ENCODE peak calls at places on chromosomes 1 and 21, in eight cellular contexts. One of them, this sample, is unnamed.
A peak's percentile ranks its signal among the peaks of the same experiment; 100 is the strongest.

GRCh38 chr1:46526689-46527291 is 24.7 kb downstream of the KNCN start:
- DNase-seq in cardiac muscle cell: no peak
- DNase-seq in NCI-H1930: no peak
- DNase-seq in HAP-1: no peak
- DNase-seq in lower leg skin: no peak
- DNase-seq in activated naive CD4-positive, alpha-beta T cell: no peak
- DNase-seq in esophagus squamous epithelium: no peak
- DNase-seq in stimulated activated CD4-positive, alpha-beta T cell treated with anti-CD3 and anti-CD28 coated beads, Interleukin-1b, Interleukin-23, amount 100 ng/mL, for 4 hours: no peak
- DNase-seq in this sample: no peak

GRCh38 chr1:41902125-41902524 is 16.6 kb downstream of the HIVEP3 start:
- DNase-seq in cardiac muscle cell: peak; percentile 85
- DNase-seq in esophagus squamous epithelium: no peak
- DNase-seq in HAP-1: no peak
- DNase-seq in lower leg skin: no peak
- DNase-seq in NCI-H1930: no peak
- DNase-seq in stimulated activated CD4-positive, alpha-beta T cell treated with anti-CD3 and anti-CD28 coated beads, Interleukin-1b, Interleukin-23, amount 100 ng/mL, for 4 hours: no peak
- DNase-seq in activated naive CD4-positive, alpha-beta T cell: no peak
- DNase-seq in this sample: no peak

GRCh38 chr1:162062542-162063015 is 6.9 kb upstream of the NOS1AP start:
- DNase-seq in lower leg skin: no peak
- DNase-seq in activated naive CD4-positive, alpha-beta T cell: no peak
- DNase-seq in NCI-H1930: no peak
- DNase-seq in cardiac muscle cell: peak; percentile 74
- DNase-seq in HAP-1: no peak
- DNase-seq in stimulated activated CD4-positive, alpha-beta T cell treated with anti-CD3 and anti-CD28 coated beads, Interleukin-1b, Interleukin-23, amount 100 ng/mL, for 4 hours: no peak
- DNase-seq in esophagus squamous epithelium: no peak
- DNase-seq in this sample: no peak

GRCh38 chr1:232501856-232502255 is 128.1 kb downstream of the SIPA1L2 start:
- DNase-seq in esophagus squamous epithelium: no peak
- DNase-seq in HAP-1: no peak
- DNase-seq in stimulated activated CD4-positive, alpha-beta T cell treated with anti-CD3 and anti-CD28 coated beads, Interleukin-1b, Interleukin-23, amount 100 ng/mL, for 4 hours: no peak
- DNase-seq in NCI-H1930: no peak
- DNase-seq in cardiac muscle cell: no peak
- DNase-seq in activated naive CD4-positive, alpha-beta T cell: no peak
- DNase-seq in lower leg skin: no peak
- DNase-seq in this sample: no peak

GRCh38 chr1:156102634-156103511 is 11.6 kb upstream of the LMNA start:
- DNase-seq in NCI-H1930: no peak
- DNase-seq in HAP-1: no peak
- DNase-seq in lower leg skin: peak; percentile 93
- DNase-seq in stimulated activated CD4-positive, alpha-beta T cell treated with anti-CD3 and anti-CD28 coated beads, Interleukin-1b, Interleukin-23, amount 100 ng/mL, for 4 hours: no peak
- DNase-seq in cardiac muscle cell: peak; percentile 54
- DNase-seq in activated naive CD4-positive, alpha-beta T cell: no peak
- DNase-seq in esophagus squamous epithelium: no peak
- DNase-seq in this sample: no peak

GRCh38 chr1:53340660-53341520 is 13.0 kb upstream of the LRP8 start:
- DNase-seq in HAP-1: no peak
- DNase-seq in lower leg skin: peak; percentile 42
- DNase-seq in NCI-H1930: no peak
- DNase-seq in cardiac muscle cell: no peak
- DNase-seq in stimulated activated CD4-positive, alpha-beta T cell treated with anti-CD3 and anti-CD28 coated beads, Interleukin-1b, Interleukin-23, amount 100 ng/mL, for 4 hours: no peak
- DNase-seq in activated naive CD4-positive, alpha-beta T cell: no peak
- DNase-seq in esophagus squamous epithelium: no peak
- DNase-seq in this sample: no peak

GRCh38 chr1:39526466-39527189 is 35.2 kb downstream of the BMP8A start:
- DNase-seq in lower leg skin: no peak
- DNase-seq in stimulated activated CD4-positive, alpha-beta T cell treated with anti-CD3 and anti-CD28 coated beads, Interleukin-1b, Interleukin-23, amount 100 ng/mL, for 4 hours: no peak
- DNase-seq in NCI-H1930: no peak
- DNase-seq in activated naive CD4-positive, alpha-beta T cell: no peak
- DNase-seq in HAP-1: no peak
- DNase-seq in cardiac muscle cell: no peak
- DNase-seq in esophagus squamous epithelium: no peak
- DNase-seq in this sample: no peak

GRCh38 chr21:16767201-16767600 is 745.6 kb upstream of the CXADR start:
- DNase-seq in HAP-1: no peak
- DNase-seq in stimulated activated CD4-positive, alpha-beta T cell treated with anti-CD3 and anti-CD28 coated beads, Interleukin-1b, Interleukin-23, amount 100 ng/mL, for 4 hours: no peak
- DNase-seq in activated naive CD4-positive, alpha-beta T cell: no peak
- DNase-seq in NCI-H1930: no peak
- DNase-seq in esophagus squamous epithelium: no peak
- DNase-seq in cardiac muscle cell: no peak
- DNase-seq in lower leg skin: no peak
- DNase-seq in this sample: no peak

GRCh38 chr1:44101356-44101755 is 17.3 kb upstream of the KLF17 start:
- DNase-seq in activated naive CD4-positive, alpha-beta T cell: no peak
- DNase-seq in cardiac muscle cell: peak; percentile 56
- DNase-seq in NCI-H1930: no peak
- DNase-seq in stimulated activated CD4-positive, alpha-beta T cell treated with anti-CD3 and anti-CD28 coated beads, Interleukin-1b, Interleukin-23, amount 100 ng/mL, for 4 hours: no peak
- DNase-seq in lower leg skin: no peak
- DNase-seq in esophagus squamous epithelium: no peak
- DNase-seq in HAP-1: no peak
- DNase-seq in this sample: no peak

GRCh38 chr1:11550664-11551283 is 71.8 kb downstream of the DISP3 start:
- DNase-seq in stimulated activated CD4-positive, alpha-beta T cell treated with anti-CD3 and anti-CD28 coated beads, Interleukin-1b, Interleukin-23, amount 100 ng/mL, for 4 hours: no peak
- DNase-seq in cardiac muscle cell: peak; percentile 89
- DNase-seq in lower leg skin: no peak
- DNase-seq in esophagus squamous epithelium: no peak
- DNase-seq in activated naive CD4-positive, alpha-beta T cell: no peak
- DNase-seq in NCI-H1930: no peak
- DNase-seq in HAP-1: peak; percentile 68
- DNase-seq in this sample: peak; percentile 70

GRCh38 chr1:196295766-196296165 is 312.5 kb downstream of the KCNT2 start:
- DNase-seq in esophagus squamous epithelium: no peak
- DNase-seq in stimulated activated CD4-positive, alpha-beta T cell treated with anti-CD3 and anti-CD28 coated beads, Interleukin-1b, Interleukin-23, amount 100 ng/mL, for 4 hours: no peak
- DNase-seq in lower leg skin: no peak
- DNase-seq in HAP-1: no peak
- DNase-seq in activated naive CD4-positive, alpha-beta T cell: no peak
- DNase-seq in NCI-H1930: no peak
- DNase-seq in cardiac muscle cell: peak; percentile 6
- DNase-seq in this sample: no peak

GRCh38 chr21:46253610-46254124 is 25.1 kb upstream of the LSS start:
- DNase-seq in esophagus squamous epithelium: no peak
- DNase-seq in stimulated activated CD4-positive, alpha-beta T cell treated with anti-CD3 and anti-CD28 coated beads, Interleukin-1b, Interleukin-23, amount 100 ng/mL, for 4 hours: no peak
- DNase-seq in activated naive CD4-positive, alpha-beta T cell: no peak
- DNase-seq in HAP-1: no peak
- DNase-seq in NCI-H1930: no peak
- DNase-seq in cardiac muscle cell: peak; percentile 25
- DNase-seq in lower leg skin: no peak
- DNase-seq in this sample: no peak

GRCh38 chr1:20124451-20125057 is 5.2 kb upstream of the PLA2G2D start:
- DNase-seq in HAP-1: no peak
- DNase-seq in cardiac muscle cell: peak; percentile 91
- DNase-seq in stimulated activated CD4-positive, alpha-beta T cell treated with anti-CD3 and anti-CD28 coated beads, Interleukin-1b, Interleukin-23, amount 100 ng/mL, for 4 hours: no peak
- DNase-seq in lower leg skin: peak; percentile 86
- DNase-seq in esophagus squamous epithelium: no peak
- DNase-seq in NCI-H1930: no peak
- DNase-seq in activated naive CD4-positive, alpha-beta T cell: no peak
- DNase-seq in this sample: no peak

GRCh38 chr1:53057134-53057533 is 4.9 kb upstream of the PODN start:
- DNase-seq in NCI-H1930: no peak
- DNase-seq in cardiac muscle cell: peak; percentile 66
- DNase-seq in HAP-1: no peak
- DNase-seq in lower leg skin: no peak
- DNase-seq in activated naive CD4-positive, alpha-beta T cell: no peak
- DNase-seq in esophagus squamous epithelium: no peak
- DNase-seq in stimulated activated CD4-positive, alpha-beta T cell treated with anti-CD3 and anti-CD28 coated beads, Interleukin-1b, Interleukin-23, amount 100 ng/mL, for 4 hours: no peak
- DNase-seq in this sample: no peak

GRCh38 chr1:161481624-161482392 is 23.4 kb upstream of the FCGR2A start:
- DNase-seq in lower leg skin: no peak
- DNase-seq in stimulated activated CD4-positive, alpha-beta T cell treated with anti-CD3 and anti-CD28 coated beads, Interleukin-1b, Interleukin-23, amount 100 ng/mL, for 4 hours: no peak
- DNase-seq in activated naive CD4-positive, alpha-beta T cell: no peak
- DNase-seq in NCI-H1930: no peak
- DNase-seq in esophagus squamous epithelium: no peak
- DNase-seq in HAP-1: no peak
- DNase-seq in cardiac muscle cell: no peak
- DNase-seq in this sample: no peak

GRCh38 chr21:37460196-37460595 is 93.6 kb downstream of the DYRK1A start:
- DNase-seq in cardiac muscle cell: no peak
- DNase-seq in NCI-H1930: no peak
- DNase-seq in lower leg skin: no peak
- DNase-seq in HAP-1: no peak
- DNase-seq in esophagus squamous epithelium: no peak
- DNase-seq in activated naive CD4-positive, alpha-beta T cell: no peak
- DNase-seq in stimulated activated CD4-positive, alpha-beta T cell treated with anti-CD3 and anti-CD28 coated beads, Interleukin-1b, Interleukin-23, amount 100 ng/mL, for 4 hours: no peak
- DNase-seq in this sample: peak; percentile 33

GRCh38 chr1:30319765-30320580 is 403.4 kb downstream of the MATN1 start:
- DNase-seq in esophagus squamous epithelium: no peak
- DNase-seq in lower leg skin: peak; percentile 65
- DNase-seq in HAP-1: no peak
- DNase-seq in activated naive CD4-positive, alpha-beta T cell: no peak
- DNase-seq in NCI-H1930: no peak
- DNase-seq in cardiac muscle cell: no peak
- DNase-seq in stimulated activated CD4-positive, alpha-beta T cell treated with anti-CD3 and anti-CD28 coated beads, Interleukin-1b, Interleukin-23, amount 100 ng/mL, for 4 hours: no peak
- DNase-seq in this sample: no peak

GRCh38 chr1:207519505-207520399 is 23.8 kb downstream of the CR1 start:
- DNase-seq in lower leg skin: no peak
- DNase-seq in stimulated activated CD4-positive, alpha-beta T cell treated with anti-CD3 and anti-CD28 coated beads, Interleukin-1b, Interleukin-23, amount 100 ng/mL, for 4 hours: no peak
- DNase-seq in activated naive CD4-positive, alpha-beta T cell: no peak
- DNase-seq in cardiac muscle cell: peak; percentile 13
- DNase-seq in NCI-H1930: no peak
- DNase-seq in HAP-1: no peak
- DNase-seq in esophagus squamous epithelium: no peak
- DNase-seq in this sample: no peak

GRCh38 chr1:91736999-91737615 is 148.8 kb downstream of the TGFBR3 start:
- DNase-seq in cardiac muscle cell: peak; percentile 69
- DNase-seq in HAP-1: no peak
- DNase-seq in lower leg skin: no peak
- DNase-seq in activated naive CD4-positive, alpha-beta T cell: no peak
- DNase-seq in esophagus squamous epithelium: no peak
- DNase-seq in NCI-H1930: no peak
- DNase-seq in stimulated activated CD4-positive, alpha-beta T cell treated with anti-CD3 and anti-CD28 coated beads, Interleukin-1b, Interleukin-23, amount 100 ng/mL, for 4 hours: no peak
- DNase-seq in this sample: no peak

GRCh38 chr1:116489231-116489697 is 81.6 kb downstream of the CD58 start:
- DNase-seq in activated naive CD4-positive, alpha-beta T cell: no peak
- DNase-seq in cardiac muscle cell: peak; percentile 28
- DNase-seq in lower leg skin: no peak
- DNase-seq in stimulated activated CD4-positive, alpha-beta T cell treated with anti-CD3 and anti-CD28 coated beads, Interleukin-1b, Interleukin-23, amount 100 ng/mL, for 4 hours: no peak
- DNase-seq in esophagus squamous epithelium: no peak
- DNase-seq in HAP-1: peak; percentile 96
- DNase-seq in NCI-H1930: no peak
- DNase-seq in this sample: no peak

GRCh38 chr1:212491454-212491853 is 58.7 kb downstream of the NENF start:
- DNase-seq in stimulated activated CD4-positive, alpha-beta T cell treated with anti-CD3 and anti-CD28 coated beads, Interleukin-1b, Interleukin-23, amount 100 ng/mL, for 4 hours: no peak
- DNase-seq in cardiac muscle cell: no peak
- DNase-seq in activated naive CD4-positive, alpha-beta T cell: no peak
- DNase-seq in HAP-1: no peak
- DNase-seq in lower leg skin: no peak
- DNase-seq in esophagus squamous epithelium: no peak
- DNase-seq in NCI-H1930: no peak
- DNase-seq in this sample: no peak

GRCh38 chr1:100358210-100358609 is 5.9 kb downstream of the CDC14A start:
- DNase-seq in HAP-1: peak; percentile 7
- DNase-seq in cardiac muscle cell: peak; percentile 31
- DNase-seq in activated naive CD4-positive, alpha-beta T cell: no peak
- DNase-seq in esophagus squamous epithelium: no peak
- DNase-seq in lower leg skin: no peak
- DNase-seq in NCI-H1930: no peak
- DNase-seq in stimulated activated CD4-positive, alpha-beta T cell treated with anti-CD3 and anti-CD28 coated beads, Interleukin-1b, Interleukin-23, amount 100 ng/mL, for 4 hours: no peak
- DNase-seq in this sample: no peak

GRCh38 chr1:26028490-26028980 is 7.0 kb downstream of the EXTL1 start:
- DNase-seq in cardiac muscle cell: no peak
- DNase-seq in lower leg skin: no peak
- DNase-seq in stimulated activated CD4-positive, alpha-beta T cell treated with anti-CD3 and anti-CD28 coated beads, Interleukin-1b, Interleukin-23, amount 100 ng/mL, for 4 hours: no peak
- DNase-seq in esophagus squamous epithelium: no peak
- DNase-seq in NCI-H1930: no peak
- DNase-seq in HAP-1: no peak
- DNase-seq in activated naive CD4-positive, alpha-beta T cell: no peak
- DNase-seq in this sample: no peak

GRCh38 chr1:109198745-109199144 is 15.0 kb upstream of the SARS1 start:
- DNase-seq in stimulated activated CD4-positive, alpha-beta T cell treated with anti-CD3 and anti-CD28 coated beads, Interleukin-1b, Interleukin-23, amount 100 ng/mL, for 4 hours: no peak
- DNase-seq in HAP-1: no peak
- DNase-seq in esophagus squamous epithelium: no peak
- DNase-seq in lower leg skin: no peak
- DNase-seq in NCI-H1930: no peak
- DNase-seq in cardiac muscle cell: peak; percentile 43
- DNase-seq in activated naive CD4-positive, alpha-beta T cell: no peak
- DNase-seq in this sample: no peak